ENCODE peak calls at places on chromosomes 4 and X, in six cellular contexts. One of them, this sample, is unnamed.
A peak's percentile ranks its signal among the peaks of the same experiment; 100 is the strongest.

GRCh38 chr4:21769404-21770147 is 179.0 kb downstream of the KCNIP4 start:
- DNase-seq in AG04450: no peak
- DNase-seq in hepatocyte: no peak
- DNase-seq in IMR-90: peak; percentile 47
- DNase-seq in left lung: no peak
- DNase-seq in OCI-LY7: no peak
- DNase-seq in this sample: peak; percentile 70

GRCh38 chrX:96430756-96431455 is 253.7 kb upstream of the DIAPH2 start:
- DNase-seq in IMR-90: no peak
- DNase-seq in AG04450: no peak
- DNase-seq in hepatocyte: no peak
- DNase-seq in OCI-LY7: no peak
- DNase-seq in left lung: no peak
- DNase-seq in this sample: no peak

GRCh38 chrX:121746105-121746504 is 698.7 kb downstream of the GLUD2 start:
- DNase-seq in IMR-90: no peak
- DNase-seq in OCI-LY7: no peak
- DNase-seq in AG04450: no peak
- DNase-seq in hepatocyte: no peak
- DNase-seq in left lung: no peak
- DNase-seq in this sample: no peak

GRCh38 chr4:119025440-119025839 is 110.2 kb upstream of the MYOZ2 start:
- DNase-seq in OCI-LY7: no peak
- DNase-seq in AG04450: no peak
- DNase-seq in IMR-90: peak; percentile 70
- DNase-seq in hepatocyte: peak; percentile 66
- DNase-seq in left lung: peak; percentile 61
- DNase-seq in this sample: no peak

GRCh38 chr4:146063143-146063542 is 112.4 kb upstream of the LSM6 start:
- DNase-seq in AG04450: no peak
- DNase-seq in OCI-LY7: no peak
- DNase-seq in IMR-90: no peak
- DNase-seq in left lung: no peak
- DNase-seq in hepatocyte: no peak
- DNase-seq in this sample: no peak

GRCh38 chr4:75004755-75005668 is 72.1 kb downstream of the PARM1 start:
- DNase-seq in IMR-90: no peak
- DNase-seq in AG04450: no peak
- DNase-seq in left lung: no peak
- DNase-seq in OCI-LY7: no peak
- DNase-seq in hepatocyte: no peak
- DNase-seq in this sample: no peak

GRCh38 chrX:135009057-135009605 is 13.2 kb downstream of the RTL8B start:
- DNase-seq in OCI-LY7: no peak
- DNase-seq in left lung: no peak
- DNase-seq in AG04450: no peak
- DNase-seq in IMR-90: no peak
- DNase-seq in hepatocyte: no peak
- DNase-seq in this sample: no peak

GRCh38 chr4:54659213-54660144 is 1.7 kb downstream of the KIT start:
- DNase-seq in IMR-90: peak; percentile 30
- DNase-seq in hepatocyte: peak; percentile 20
- DNase-seq in left lung: no peak
- DNase-seq in AG04450: no peak
- DNase-seq in OCI-LY7: no peak
- DNase-seq in this sample: peak; percentile 47

GRCh38 chrX:14064632-14065432 is 35.1 kb upstream of the GEMIN8 start:
- DNase-seq in IMR-90: peak; percentile 51
- DNase-seq in AG04450: no peak
- DNase-seq in OCI-LY7: no peak
- DNase-seq in hepatocyte: peak; percentile 51
- DNase-seq in left lung: no peak
- DNase-seq in this sample: peak; percentile 74

GRCh38 chrX:131792356-131792749 is 230.7 kb upstream of the STK26 start:
- DNase-seq in IMR-90: peak; percentile 94
- DNase-seq in AG04450: no peak
- DNase-seq in hepatocyte: no peak
- DNase-seq in OCI-LY7: no peak
- DNase-seq in left lung: peak; percentile 88
- DNase-seq in this sample: no peak

GRCh38 chrX:103637604-103638338 is 9.0 kb downstream of the TCEAL1 start:
- DNase-seq in IMR-90: peak; percentile 45
- DNase-seq in AG04450: no peak
- DNase-seq in hepatocyte: no peak
- DNase-seq in left lung: no peak
- DNase-seq in OCI-LY7: no peak
- DNase-seq in this sample: no peak

GRCh38 chr4:76690091-76690905 is 207.6 kb downstream of the SOWAHB start:
- DNase-seq in IMR-90: peak; percentile 24
- DNase-seq in hepatocyte: peak; percentile 45
- DNase-seq in left lung: no peak
- DNase-seq in AG04450: no peak
- DNase-seq in OCI-LY7: no peak
- DNase-seq in this sample: no peak

GRCh38 chrX:31706456-31706855 is 634.6 kb upstream of the FTHL17 start:
- DNase-seq in OCI-LY7: no peak
- DNase-seq in IMR-90: no peak
- DNase-seq in hepatocyte: peak; percentile 4
- DNase-seq in AG04450: no peak
- DNase-seq in left lung: no peak
- DNase-seq in this sample: no peak

GRCh38 chr4:8404791-8405515 is 35.6 kb downstream of the ACOX3 start:
- DNase-seq in IMR-90: no peak
- DNase-seq in left lung: no peak
- DNase-seq in AG04450: no peak
- DNase-seq in hepatocyte: no peak
- DNase-seq in OCI-LY7: no peak
- DNase-seq in this sample: no peak

GRCh38 chrX:110418857-110419249 is 60.2 kb downstream of the RTL9 start:
- DNase-seq in OCI-LY7: no peak
- DNase-seq in IMR-90: peak; percentile 86
- DNase-seq in hepatocyte: peak; percentile 58
- DNase-seq in AG04450: peak; percentile 66
- DNase-seq in left lung: no peak
- DNase-seq in this sample: no peak

GRCh38 chr4:93834371-93835066 is 6.0 kb downstream of the ATOH1 start:
- DNase-seq in OCI-LY7: no peak
- DNase-seq in IMR-90: no peak
- DNase-seq in left lung: no peak
- DNase-seq in AG04450: no peak
- DNase-seq in hepatocyte: peak; percentile 19
- DNase-seq in this sample: no peak

GRCh38 chrX:85109235-85109634 is 105.6 kb downstream of the APOOL start:
- DNase-seq in AG04450: no peak
- DNase-seq in left lung: no peak
- DNase-seq in IMR-90: no peak
- DNase-seq in hepatocyte: no peak
- DNase-seq in OCI-LY7: peak; percentile 33
- DNase-seq in this sample: no peak

GRCh38 chrX:151899622-151900021 is 13.1 kb upstream of the MAGEA4 start:
- DNase-seq in AG04450: no peak
- DNase-seq in left lung: no peak
- DNase-seq in hepatocyte: no peak
- DNase-seq in OCI-LY7: no peak
- DNase-seq in IMR-90: peak; percentile 1
- DNase-seq in this sample: no peak

GRCh38 chr4:162787120-162787519 is 379.6 kb downstream of the NAF1 start:
- DNase-seq in hepatocyte: no peak
- DNase-seq in AG04450: no peak
- DNase-seq in IMR-90: no peak
- DNase-seq in OCI-LY7: no peak
- DNase-seq in left lung: no peak
- DNase-seq in this sample: no peak

GRCh38 chrX:120560405-120560841 is 339 bp downstream of the CUL4B start:
- DNase-seq in AG04450: no peak
- DNase-seq in OCI-LY7: peak; percentile 36
- DNase-seq in IMR-90: peak; percentile 39
- DNase-seq in left lung: peak; percentile 36
- DNase-seq in hepatocyte: peak; percentile 44
- DNase-seq in this sample: peak; percentile 50

GRCh38 chrX:50456712-50457484 is 13.7 kb downstream of the DGKK start:
- DNase-seq in AG04450: no peak
- DNase-seq in IMR-90: no peak
- DNase-seq in OCI-LY7: no peak
- DNase-seq in hepatocyte: no peak
- DNase-seq in left lung: no peak
- DNase-seq in this sample: no peak

GRCh38 chr4:98784947-98785693 is 126.7 kb upstream of the TSPAN5 start:
- DNase-seq in hepatocyte: peak; percentile 23
- DNase-seq in OCI-LY7: no peak
- DNase-seq in AG04450: no peak
- DNase-seq in IMR-90: no peak
- DNase-seq in left lung: no peak
- DNase-seq in this sample: no peak

GRCh38 chrX:3962511-3963350 is 249.3 kb upstream of the PRKX start:
- DNase-seq in hepatocyte: peak; percentile 61
- DNase-seq in OCI-LY7: peak; percentile 25
- DNase-seq in IMR-90: peak; percentile 16
- DNase-seq in left lung: no peak
- DNase-seq in AG04450: no peak
- DNase-seq in this sample: peak; percentile 13

GRCh38 chr4:24783506-24783905 is 11.9 kb upstream of the SOD3 start:
- DNase-seq in AG04450: no peak
- DNase-seq in left lung: no peak
- DNase-seq in hepatocyte: no peak
- DNase-seq in IMR-90: no peak
- DNase-seq in OCI-LY7: no peak
- DNase-seq in this sample: no peak

GRCh38 chr4:151991001-151991883 is 230.4 kb upstream of the GATB start:
- DNase-seq in left lung: no peak
- DNase-seq in hepatocyte: no peak
- DNase-seq in IMR-90: no peak
- DNase-seq in AG04450: no peak
- DNase-seq in OCI-LY7: no peak
- DNase-seq in this sample: no peak

GRCh38 chrX:9707306-9708015 is 58.2 kb downstream of the GPR143 start:
- DNase-seq in AG04450: no peak
- DNase-seq in OCI-LY7: no peak
- DNase-seq in hepatocyte: no peak
- DNase-seq in left lung: no peak
- DNase-seq in IMR-90: no peak
- DNase-seq in this sample: no peak

GRCh38 chr4:154691229-154691628 is 52.6 kb upstream of the LRAT start:
- DNase-seq in OCI-LY7: no peak
- DNase-seq in AG04450: no peak
- DNase-seq in IMR-90: no peak
- DNase-seq in hepatocyte: no peak
- DNase-seq in left lung: no peak
- DNase-seq in this sample: no peak

GRCh38 chrX:134622056-134622812 is 36.0 kb downstream of the PLAC1 start:
- DNase-seq in hepatocyte: peak; percentile 40
- DNase-seq in OCI-LY7: no peak
- DNase-seq in IMR-90: peak; percentile 89
- DNase-seq in left lung: no peak
- DNase-seq in AG04450: no peak
- DNase-seq in this sample: peak; percentile 89

DNA sequence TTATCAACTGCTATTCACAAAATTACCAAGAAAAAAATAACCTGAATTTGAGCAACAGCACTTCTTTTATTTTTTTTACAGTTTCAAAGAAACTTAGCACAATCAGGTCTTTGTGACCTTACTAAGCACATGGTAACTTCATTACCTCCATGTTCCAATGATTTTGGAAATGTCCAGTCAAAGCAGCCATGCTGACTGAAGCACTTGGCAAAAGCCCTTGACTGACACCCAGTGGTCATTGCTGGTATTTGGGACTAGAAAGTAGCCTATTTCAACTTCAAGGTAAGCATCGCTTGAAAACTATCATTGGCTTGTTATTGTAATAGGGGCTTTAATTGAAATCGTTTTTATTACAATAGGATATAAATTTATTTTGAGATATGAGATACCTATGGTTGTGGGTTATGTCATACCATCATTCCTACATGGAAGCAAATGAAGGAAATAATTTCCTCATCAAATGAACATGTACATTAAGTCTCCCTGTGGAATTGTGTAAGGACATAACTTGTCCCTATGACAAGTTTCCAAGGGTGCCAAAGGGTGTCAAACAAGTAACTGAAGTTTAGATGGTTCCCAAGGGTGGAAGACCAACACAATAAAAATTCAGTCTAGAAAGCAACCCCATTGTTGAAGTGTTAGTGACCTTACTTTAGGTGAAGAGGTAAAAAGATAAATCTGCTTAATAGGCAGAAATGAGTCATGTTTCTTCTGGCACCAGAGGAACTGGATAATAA is 15.2 kb upstream of the ANXA10 start:
- DNase-seq in AG04450: peak; percentile 44
- DNase-seq in left lung: peak; percentile 32
- DNase-seq in IMR-90: peak; percentile 71
- DNase-seq in OCI-LY7: peak; percentile 52
- DNase-seq in hepatocyte: peak; percentile 80
- DNase-seq in this sample: peak; percentile 81
- TF ChIP-seq CTCF in AG04450: peak; percentile 99
- TF ChIP-seq CTCF in left lung: peak; percentile 71
- TF ChIP-seq CTCF in IMR-90: peak; percentile 93
- TF ChIP-seq CTCF in OCI-LY7: peak; percentile 94
- TF ChIP-seq CTCF in hepatocyte: peak; percentile 95
- TF ChIP-seq CTCF in this sample: peak; percentile 98

DNA sequence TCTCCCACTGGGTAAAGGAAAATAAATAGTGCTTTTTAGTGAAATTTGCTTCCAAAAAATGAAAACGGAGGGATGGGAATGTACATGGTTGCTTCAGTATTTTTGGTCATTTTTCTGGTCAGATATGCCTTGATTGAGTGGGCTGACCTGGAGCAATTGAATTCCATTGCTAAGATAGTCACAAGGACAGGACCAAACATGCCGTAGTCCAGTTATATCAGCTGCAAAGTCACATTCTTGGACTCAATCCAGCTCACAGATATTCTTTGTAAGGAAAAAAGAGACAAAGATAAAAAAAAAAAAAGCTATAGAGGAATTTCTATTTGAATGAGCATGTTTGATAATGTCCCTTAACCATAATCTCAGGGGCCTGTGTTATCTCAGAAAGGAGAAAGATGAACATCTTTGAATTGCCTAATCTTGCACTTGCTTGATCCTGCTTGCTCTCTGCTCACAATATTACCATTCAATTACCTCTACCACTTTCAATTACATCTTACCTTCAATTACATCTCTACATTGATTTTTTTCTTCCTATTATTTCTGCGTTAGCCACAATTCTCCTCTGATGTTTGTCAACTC is 75.4 kb upstream of the PACRGL start:
- DNase-seq in left lung: no peak
- DNase-seq in IMR-90: peak; percentile 8
- DNase-seq in AG04450: no peak
- DNase-seq in hepatocyte: no peak
- DNase-seq in OCI-LY7: no peak
- DNase-seq in this sample: peak; percentile 52
- H3K27ac ChIP-seq in left lung: no peak overlapping the region
- H3K27ac ChIP-seq in IMR-90: no peak overlapping the region
- H3K27ac ChIP-seq in AG04450: no peak overlapping the region
- H3K27ac ChIP-seq in hepatocyte: no peak overlapping the region
- H3K27ac ChIP-seq in OCI-LY7: no peak overlapping the region
- H3K27ac ChIP-seq in this sample: peak overlapping the region; percentile 71

GRCh38 chr4:14582658-14583057 is 419.6 kb upstream of the CPEB2 start:
- DNase-seq in hepatocyte: no peak
- DNase-seq in left lung: no peak
- DNase-seq in IMR-90: no peak
- DNase-seq in AG04450: no peak
- DNase-seq in OCI-LY7: no peak
- DNase-seq in this sample: no peak
- H3K9me3 ChIP-seq in hepatocyte: no peaks in the 10 kb centered on the region
- H3K9me3 ChIP-seq in left lung: no peaks in the 10 kb centered on the region
- H3K9me3 ChIP-seq in IMR-90: peaks cover 3% of the 10 kb centered on the region
- H3K9me3 ChIP-seq in AG04450: no peaks in the 10 kb centered on the region
- H3K9me3 ChIP-seq in OCI-LY7: no peaks in the 10 kb centered on the region
- H3K9me3 ChIP-seq in this sample: no peaks in the 10 kb centered on the region

GRCh38 chrX:11787564-11787963 is 29.5 kb downstream of the MSL3 start:
- DNase-seq in left lung: peak; percentile 55
- DNase-seq in OCI-LY7: peak; percentile 15
- DNase-seq in hepatocyte: peak; percentile 38
- DNase-seq in IMR-90: peak; percentile 33
- DNase-seq in AG04450: peak; percentile 1
- DNase-seq in this sample: peak; percentile 56
- TF ChIP-seq CTCF in left lung: peak; percentile 25
- TF ChIP-seq CTCF in OCI-LY7: peak; percentile 61
- TF ChIP-seq CTCF in hepatocyte: peak; percentile 47
- TF ChIP-seq CTCF in IMR-90: peak; percentile 45
- TF ChIP-seq CTCF in AG04450: peak; percentile 58
- TF ChIP-seq CTCF in this sample: peak; percentile 62